ENCODE peak calls at places on chromosomes 6 and 20, in eight cellular contexts. Y, Q, H, B, A, F, J and U are unnamed samples. For H3K4me1, the result is how much of the 10 kb centered on the place peaks cover.

GRCh38 chr6:130928993-130929678 is 101.9 kb downstream of the SMLR1 start:
- DNase-seq in B (no peak), F (no peak), Y (no peak), H (peak), Q (peak), A (no peak), J (no peak), U (no peak)

GRCh38 chr20:43349841-43350240 is 107.9 kb upstream of the SRSF6 start:
- DNase-seq in Q (no peak), H (no peak), F (no peak), A (no peak), J (no peak), Y (no peak), B (no peak), U (no peak)

GRCh38 chr6:30127238-30128093 is 8.5 kb upstream of the TRIM40 start:
- DNase-seq in Q (peak), A (no peak), B (no peak), F (no peak), J (no peak), Y (no peak), H (no peak), U (peak)

GRCh38 chr6:164109770-164110140 is 695.2 kb downstream of the QKI start:
- DNase-seq in J (no peak), B (peak), Y (no peak), Q (peak), H (no peak), F (no peak), A (no peak), U (no peak)

GRCh38 chr20:47071646-47072185 is 177.1 kb downstream of the EYA2 start:
- DNase-seq in J (no peak), Q (no peak), H (no peak), A (no peak), F (no peak), Y (no peak), B (no peak), U (no peak)

GRCh38 chr20:22385602-22386299 is 198.6 kb downstream of the FOXA2 start:
- DNase-seq in A (no peak), Y (peak), J (no peak), Q (peak), F (no peak), B (no peak), H (no peak), U (no peak)

GRCh38 chr6:34531580-34532201 is 24.4 kb downstream of the SPDEF start:
- DNase-seq in F (no peak), Y (no peak), B (no peak), J (no peak), H (no peak), Q (peak), A (peak), U (no peak)

GRCh38 chr6:165013701-165014100 is 295.7 kb downstream of the C6orf118 start:
- DNase-seq in B (no peak), A (no peak), Y (no peak), Q (no peak), J (no peak), H (no peak), F (no peak), U (no peak)

GRCh38 chr6:158654498-158654897 is 4.6 kb downstream of the SYTL3 start:
- DNase-seq in B (peak), F (peak), J (no peak), Y (no peak), H (no peak), Q (peak), A (peak), U (peak)

GRCh38 chr20:35395728-35396127 is 16.0 kb downstream of the UQCC1 start:
- DNase-seq in Q (peak), H (no peak), Y (no peak), J (no peak), A (no peak), B (no peak), F (no peak), U (no peak)

GRCh38 chr20:12570371-12570770 is 438.4 kb upstream of the SPTLC3 start:
- DNase-seq in H (no peak), J (no peak), Q (peak), Y (peak), A (no peak), F (no peak), B (no peak), U (no peak)

GRCh38 chr6:31203345-31203979 is 33.0 kb upstream of the POU5F1 start:
- DNase-seq in H (peak), A (peak), J (peak), Y (peak), F (no peak), B (no peak), Q (peak), U (no peak)

GRCh38 chr6:31194271-31194834 is 23.9 kb upstream of the POU5F1 start:
- DNase-seq in J (no peak), A (no peak), B (no peak), Q (no peak), F (no peak), Y (no peak), H (no peak), U (no peak)

GRCh38 chr6:31193206-31193605 is 22.7 kb upstream of the POU5F1 start:
- DNase-seq in A (no peak), F (no peak), H (no peak), Y (no peak), J (no peak), Q (no peak), B (no peak), U (no peak)

GRCh38 chr6:31202259-31203166 is 32.0 kb upstream of the POU5F1 start:
- DNase-seq in H (peak), J (no peak), F (no peak), Q (no peak), Y (no peak), A (no peak), B (no peak), U (no peak)

GRCh38 chr6:31197559-31198305 is 27.2 kb upstream of the POU5F1 start:
- DNase-seq in F (peak), A (peak), J (peak), Y (peak), Q (peak), H (peak), B (peak), U (peak)
- H3K4me3 ChIP-seq in F (peak), A (peak), J (peak), Y (peak), Q (peak), H (peak), B (peak), U (peak)

DNA sequence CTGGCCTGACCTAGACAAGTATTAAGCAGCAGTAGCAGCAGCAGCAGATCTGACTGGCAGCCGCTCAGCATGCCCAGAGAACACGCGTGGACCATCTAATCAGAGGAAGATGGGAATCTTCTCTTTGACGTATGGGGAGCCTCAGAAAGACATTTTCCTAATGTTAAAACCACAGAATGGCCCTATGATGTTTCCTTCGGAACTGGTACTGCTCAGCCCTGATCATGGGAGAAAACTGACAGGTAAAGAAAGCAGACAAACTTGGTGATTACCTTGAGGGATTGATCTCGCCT is 6.2 kb downstream of the PSMA7 start:
- DNase-seq in J (no peak), F (no peak), Y (no peak), H (no peak), B (no peak), Q (no peak), A (no peak), U (no peak)
- H3K4me1 ChIP-seq in J (under half), F (under half), Y (under half), H (under half), B (under half), Q (under half), A (under half), U (under half)

DNA sequence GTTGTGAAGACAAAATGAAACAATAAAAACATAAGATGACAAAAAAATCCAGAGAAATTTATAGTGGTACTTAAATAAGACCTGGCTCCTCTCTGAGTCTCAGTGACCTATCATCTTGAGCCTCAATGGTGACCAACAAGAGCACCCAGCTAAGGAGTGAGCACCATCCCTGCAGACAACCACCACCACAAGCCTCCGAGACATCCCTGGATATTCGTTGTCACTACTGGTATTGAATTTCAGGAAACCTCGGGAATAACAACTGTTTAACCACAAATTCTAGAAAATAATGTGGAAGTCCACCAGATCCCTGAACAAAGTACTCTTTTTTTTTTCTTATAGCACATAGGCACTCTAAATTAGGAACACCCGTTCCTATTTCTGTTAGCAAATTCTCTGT is 32.2 kb upstream of the ADGRF5 start:
- DNase-seq in H (no peak), F (no peak), A (no peak), Q (no peak), Y (no peak), J (no peak), B (no peak), U (no peak)
- H3K4me3 ChIP-seq in H (no peak), F (peak), A (no peak), Q (no peak), Y (no peak), J (no peak), B (no peak), U (peak)

GRCh38 chr6:31837612-31838553 is 10.3 kb downstream of the HSPA1B start:
- DNase-seq in B (no peak), A (no peak), Y (no peak), H (no peak), J (no peak), Q (peak), F (no peak), U (no peak)
- H3K4me1 ChIP-seq in B (under half), A (under half), Y (under half), H (under half), J (under half), Q (under half), F (under half), U (half or more)

GRCh38 chr20:25246182-25246943 is 1.5 kb upstream of the PYGB start:
- DNase-seq in H (no peak), Q (no peak), J (no peak), B (no peak), F (no peak), A (no peak), Y (no peak), U (no peak)
- H3K4me3 ChIP-seq in H (peak), Q (no peak), J (no peak), B (no peak), F (no peak), A (no peak), Y (peak), U (peak)

GRCh38 chr20:45016089-45016641 is 49.9 kb downstream of the STK4 start:
- DNase-seq in H (no peak), B (no peak), F (no peak), Y (no peak), A (no peak), Q (peak), J (no peak), U (no peak)

GRCh38 chr20:45010399-45010828 is 44.1 kb downstream of the STK4 start:
- DNase-seq in B (no peak), A (no peak), Q (peak), J (no peak), Y (no peak), F (no peak), H (peak), U (no peak)

GRCh38 chr20:45014671-45015415 is 48.5 kb downstream of the STK4 start:
- DNase-seq in Y (no peak), A (no peak), Q (peak), F (no peak), J (no peak), B (no peak), H (peak), U (no peak)

GRCh38 chr20:45011108-45011526 is 44.8 kb downstream of the STK4 start:
- DNase-seq in J (peak), H (peak), F (no peak), Q (peak), A (peak), Y (peak), B (no peak), U (no peak)

DNA sequence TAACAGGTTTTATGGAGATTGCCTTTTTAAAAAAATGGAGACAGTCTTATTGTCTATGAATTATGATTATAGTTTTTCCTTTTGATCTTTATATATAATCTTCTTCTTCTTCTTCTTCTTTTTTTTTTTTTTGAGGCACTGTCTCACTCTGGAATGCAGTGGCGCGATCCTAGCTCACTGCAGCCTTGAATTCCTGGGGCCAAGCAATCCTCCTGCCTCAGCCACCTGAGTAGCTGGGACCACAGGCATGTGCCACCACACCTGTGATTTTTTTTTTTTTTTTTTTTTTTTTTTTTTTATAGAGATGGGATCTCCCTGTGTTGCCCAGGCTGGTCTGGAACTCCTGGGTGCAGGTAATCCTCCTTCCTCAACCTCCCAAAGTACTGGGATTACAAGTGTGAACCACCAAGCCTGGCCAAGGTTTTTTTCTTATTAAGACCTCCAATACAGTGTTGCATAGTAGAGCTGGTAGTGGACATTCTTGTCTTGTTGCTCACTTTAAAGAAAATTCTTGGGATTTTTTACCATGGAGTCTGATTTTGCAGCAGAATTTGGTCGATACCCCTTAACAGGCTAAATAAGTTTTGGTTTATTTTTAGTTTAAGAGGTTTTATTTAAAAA is 46.5 kb downstream of the STK4 start:
- DNase-seq in A (no peak), F (no peak), H (peak), J (no peak), B (no peak), Q (peak), Y (no peak), U (no peak)
- H3K4me1 ChIP-seq in A (under half), F (under half), H (under half), J (under half), B (under half), Q (under half), Y (under half), U (under half)

GRCh38 chr20:9884666-9885065 is 45.8 kb upstream of the PAK5 start:
- DNase-seq in Q (no peak), A (no peak), Y (no peak), H (no peak), J (no peak), F (no peak), B (no peak), U (no peak)

GRCh38 chr20:9884061-9884460 is 45.2 kb upstream of the PAK5 start:
- DNase-seq in Y (no peak), B (no peak), J (no peak), Q (no peak), H (no peak), F (no peak), A (no peak), U (no peak)

GRCh38 chr20:9889270-9889981 is 50.5 kb upstream of the PAK5 start:
- DNase-seq in F (no peak), J (no peak), Q (no peak), B (no peak), Y (no peak), H (no peak), A (no peak), U (no peak)

GRCh38 chr20:9886227-9886626 is 47.4 kb upstream of the PAK5 start:
- DNase-seq in Y (no peak), B (no peak), Q (no peak), H (no peak), F (no peak), J (no peak), A (no peak), U (no peak)
- H3K4me3 ChIP-seq in Y (no peak), B (no peak), Q (no peak), H (no peak), F (no peak), J (no peak), A (no peak), U (no peak)